ENCODE peak calls at places on chromosomes 12 and 14, in eight cellular contexts. H is hippocampal formation; A is stimulated activated CD4-positive, alpha-beta T cell treated with anti-CD3 and anti-CD28 coated beads, Interleukin-1b, Interleukin-23, amount 100 ng/mL, for 24 hours; X is IMR-90; Q is cardiac muscle cell; Z is epithelial cell of esophagus; P is mesenteric fat pad; W is COR-L47. N is an unnamed sample.

GRCh38 chr14:89405712-89406111 is 11.3 kb downstream of the FOXN3 start:
- DNase-seq in W (no peak), X (no peak), H (no peak), A (no peak), Z (no peak), Q (no peak), P (peak; percentile 8), N (no peak)

GRCh38 chr12:58206876-58207275 is 265.5 kb downstream of the ATP23 start:
- DNase-seq in X (no peak), H (no peak), A (no peak), W (no peak), Q (no peak), P (no peak), Z (no peak), N (no peak)

GRCh38 chr12:111715242-111715641 is 29.4 kb downstream of the ACAD10 start:
- DNase-seq in X (peak; percentile 2), A (no peak), Z (no peak), H (peak; percentile 6), Q (no peak), W (peak; percentile 52), P (no peak), N (no peak)

GRCh38 chr12:109741286-109741969 is 27.8 kb downstream of the FAM222A start:
- DNase-seq in Q (no peak), Z (no peak), W (no peak), X (no peak), H (no peak), A (no peak), P (peak; percentile 33), N (no peak)

GRCh38 chr14:59213368-59214315 is 25.2 kb downstream of the DAAM1 start:
- DNase-seq in Q (no peak), H (no peak), X (peak; percentile 72), P (no peak), W (no peak), A (no peak), Z (no peak), N (no peak)

GRCh38 chr14:92108345-92109254 is 2.2 kb upstream of the ATXN3 start:
- DNase-seq in P (no peak), A (no peak), W (no peak), Z (no peak), Q (peak; percentile 50), X (no peak), H (no peak), N (no peak)

GRCh38 chr12:62716866-62717477 is 218.0 kb downstream of the PPM1H start:
- DNase-seq in H (no peak), Z (peak; percentile 49), P (no peak), A (no peak), W (no peak), X (no peak), Q (no peak), N (no peak)

GRCh38 chr14:75229923-75230792 is 48.5 kb upstream of the FOS start:
- DNase-seq in H (no peak), Q (no peak), X (peak; percentile 34), A (peak; percentile 13), W (peak; percentile 76), P (no peak), Z (peak; percentile 98), N (no peak)

N was measured in GF-D8.